ENCODE peak calls at places on chromosomes 1 and 21, in seven cellular contexts. N is endodermal cell, S is transverse colon, M is astrocyte of the cerebellum, J is tibial nerve, C is GM06990, B is A549. Y is an unnamed sample.

GRCh38 chr1:213582976-213583567 is 404.7 kb upstream of the PROX1 start:
- DNase-seq in N (no peak), S (no peak), M (no peak), J (no peak), C (no peak), B (no peak), Y (no peak)

GRCh38 chr1:18955442-18956188 is 861 bp downstream of the IFFO2 start:
- DNase-seq in N (peak), S (peak), M (no peak), J (no peak), C (peak), B (no peak), Y (no peak)

GRCh38 chr1:170200161-170200560 is 54.4 kb downstream of the NTMT2 start:
- DNase-seq in N (no peak), S (no peak), M (no peak), J (no peak), C (no peak), B (no peak), Y (no peak)

GRCh38 chr1:108881369-108881768 is 4.6 kb downstream of the GPSM2 start:
- DNase-seq in N (no peak), S (no peak), M (no peak), J (no peak), C (no peak), B (no peak), Y (no peak)

GRCh38 chr1:3431686-3432085 is 22.8 kb upstream of the ARHGEF16 start:
- DNase-seq in N (no peak), S (no peak), M (no peak), J (no peak), C (no peak), B (no peak), Y (no peak)

GRCh38 chr1:22102746-22103145 is 40.2 kb downstream of the WNT4 start:
- DNase-seq in N (no peak), S (no peak), M (no peak), J (no peak), C (no peak), B (no peak), Y (no peak)

GRCh38 chr1:94071956-94072355 is 49.0 kb downstream of the ABCA4 start:
- DNase-seq in N (no peak), S (no peak), M (no peak), J (no peak), C (no peak), B (no peak), Y (no peak)

GRCh38 chr1:170853302-170853701 is 82.0 kb upstream of the MROH9 start:
- DNase-seq in N (no peak), S (no peak), M (no peak), J (no peak), C (no peak), B (no peak), Y (no peak)

GRCh38 chr1:19421365-19421764 is 64.0 kb downstream of the CAPZB start:
- DNase-seq in N (no peak), S (no peak), M (no peak), J (no peak), C (no peak), B (no peak), Y (no peak)

GRCh38 chr21:45894107-45894810 is 87.3 kb upstream of the COL6A1 start:
- DNase-seq in N (no peak), S (peak), M (no peak), J (no peak), C (no peak), B (no peak), Y (peak)

GRCh38 chr1:72178266-72178665 is 104.1 kb downstream of the NEGR1 start:
- DNase-seq in N (no peak), S (no peak), M (no peak), J (no peak), C (no peak), B (no peak), Y (no peak)

GRCh38 chr21:31892686-31893085 is 19.9 kb downstream of the HUNK start:
- DNase-seq in N (peak), S (no peak), M (no peak), J (no peak), C (no peak), B (no peak), Y (no peak)

GRCh38 chr21:27519357-27519756 is 552.5 kb upstream of the ADAMTS5 start:
- DNase-seq in N (no peak), S (no peak), M (peak), J (no peak), C (no peak), B (no peak), Y (no peak)

GRCh38 chr1:228228601-228229074 is 20.8 kb downstream of the OBSCN start:
- DNase-seq in N (no peak), S (no peak), M (peak), J (no peak), C (no peak), B (peak), Y (no peak)

GRCh38 chr1:117599286-117599685 is 6.6 kb upstream of the TENT5C start:
- DNase-seq in N (no peak), S (no peak), M (no peak), J (no peak), C (no peak), B (no peak), Y (no peak)

GRCh38 chr1:237873487-237873927 is 17.2 kb downstream of the ZP4 start:
- DNase-seq in N (peak), S (no peak), M (peak), J (no peak), C (no peak), B (peak), Y (no peak)

GRCh38 chr1:100290291-100290690 is 24.3 kb downstream of the RTCA start:
- DNase-seq in N (no peak), S (no peak), M (no peak), J (no peak), C (no peak), B (no peak), Y (no peak)

GRCh38 chr1:44571712-44572571 is 102.3 kb downstream of the TMEM53 start:
- DNase-seq in N (no peak), S (no peak), M (no peak), J (no peak), C (no peak), B (peak), Y (no peak)

GRCh38 chr1:115466433-115466832 is 128.4 kb upstream of the NGF start:
- DNase-seq in N (peak), S (no peak), M (no peak), J (no peak), C (no peak), B (no peak), Y (no peak)

GRCh38 chr1:31476891-31477846 is 64.2 kb downstream of the SERINC2 start:
- DNase-seq in N (no peak), S (no peak), M (no peak), J (no peak), C (peak), B (no peak), Y (no peak)

GRCh38 chr1:236687273-236687672 is 974 bp downstream of the ACTN2 start:
- DNase-seq in N (no peak), S (no peak), M (no peak), J (no peak), C (no peak), B (no peak), Y (no peak)

GRCh38 chr1:247409869-247410544 is 6.0 kb upstream of the NLRP3 start:
- DNase-seq in N (no peak), S (no peak), M (no peak), J (no peak), C (peak), B (no peak), Y (no peak)

GRCh38 chr1:155226910-155227260 is 18.4 kb downstream of the MTX1 start:
- DNase-seq in N (no peak), S (peak), M (no peak), J (no peak), C (peak), B (peak), Y (peak)

GRCh38 chr1:113763651-113764050 is 4.4 kb upstream of the PHTF1 start:
- DNase-seq in N (no peak), S (no peak), M (no peak), J (no peak), C (no peak), B (no peak), Y (no peak)

GRCh38 chr21:39313042-39313456 is 383 bp downstream of the BRWD1 start:
- DNase-seq in N (no peak), S (peak), M (no peak), J (peak), C (no peak), B (peak), Y (no peak)

GRCh38 chr1:12469493-12469892 is 148.5 kb downstream of the DHRS3 start:
- DNase-seq in N (no peak), S (no peak), M (no peak), J (no peak), C (no peak), B (no peak), Y (no peak)

GRCh38 chr1:178713270-178713669 is 11.8 kb upstream of the RALGPS2 start:
- DNase-seq in N (no peak), S (no peak), M (no peak), J (no peak), C (no peak), B (no peak), Y (no peak)

GRCh38 chr1:211724711-211725196 is 49.3 kb upstream of the NEK2 start:
- DNase-seq in N (no peak), S (no peak), M (peak), J (no peak), C (no peak), B (no peak), Y (no peak)

GRCh38 chr21:38770660-38771059 is 35.1 kb upstream of the ETS2 start:
- DNase-seq in N (no peak), S (no peak), M (no peak), J (no peak), C (no peak), B (no peak), Y (no peak)

DNA sequence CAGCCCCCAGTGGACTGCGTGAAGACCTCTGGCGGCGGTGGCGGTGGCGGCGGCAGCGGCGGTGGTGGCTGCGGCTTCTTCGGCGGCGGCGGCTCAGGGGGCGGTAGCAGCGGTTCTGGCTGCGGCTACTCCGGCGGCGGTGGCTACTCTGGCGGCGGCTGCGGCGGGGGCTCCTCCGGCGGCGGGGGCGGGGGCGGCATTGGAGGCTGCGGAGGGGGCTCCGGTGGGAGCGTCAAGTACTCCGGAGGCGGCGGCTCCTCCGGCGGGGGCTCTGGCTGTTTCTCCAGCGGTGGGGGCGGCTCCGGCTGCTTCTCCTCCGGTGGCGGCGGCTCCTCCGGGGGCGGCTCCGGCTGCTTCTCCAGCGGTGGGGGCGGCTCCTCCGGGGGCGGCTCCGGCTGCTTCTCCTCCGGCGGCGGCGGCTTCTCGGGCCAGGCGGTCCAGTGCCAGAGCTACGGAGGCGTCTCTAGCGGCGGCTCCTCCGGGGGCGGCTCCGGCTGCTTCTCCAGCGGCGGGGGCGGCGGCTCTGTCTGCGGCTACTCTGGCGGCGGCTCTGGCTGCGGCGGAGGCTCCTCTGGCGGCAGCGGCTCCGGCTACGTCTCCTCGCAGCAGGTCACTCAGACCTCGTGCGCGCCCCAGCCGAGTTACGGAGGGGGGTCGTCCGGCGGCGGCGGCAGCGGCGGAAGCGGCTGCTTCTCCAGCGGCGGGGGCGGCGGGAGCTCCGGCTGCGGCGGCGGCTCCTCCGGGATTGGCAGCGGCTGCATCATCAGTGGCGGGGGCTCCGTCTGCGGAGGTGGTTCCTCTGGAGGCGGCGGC is 1.7 kb downstream of the LORICRIN start:
- DNase-seq in N (peak), S (no peak), M (no peak), J (no peak), C (no peak), B (no peak), Y (no peak)
- H3K4me3 ChIP-seq in N (peak), S (peak), M (peak), J (peak), C (peak), B (peak), Y (peak)

GRCh38 chr1:17924578-17924977 is 169.4 kb downstream of the ACTL8 start:
- DNase-seq in N (no peak), S (no peak), M (no peak), J (no peak), C (no peak), B (no peak), Y (no peak)

GRCh38 chr1:17923684-17924083 is 168.6 kb downstream of the ACTL8 start:
- DNase-seq in N (peak), S (no peak), M (no peak), J (no peak), C (no peak), B (no peak), Y (peak)

GRCh38 chr1:17920881-17921635 is 165.9 kb downstream of the ACTL8 start:
- DNase-seq in N (peak), S (no peak), M (no peak), J (no peak), C (no peak), B (no peak), Y (no peak)

GRCh38 chr1:17925838-17926237 is 170.7 kb downstream of the ACTL8 start:
- DNase-seq in N (no peak), S (no peak), M (no peak), J (no peak), C (no peak), B (no peak), Y (no peak)

GRCh38 chr1:17922833-17923232 is 167.7 kb downstream of the ACTL8 start:
- DNase-seq in N (peak), S (peak), M (no peak), J (peak), C (no peak), B (peak), Y (peak)
- TF ChIP-seq CTCF in N (peak), S (peak), M (peak), J (peak), C (peak), B (peak), Y (peak)

GRCh38 chr1:152495066-152495675 is 15.4 kb upstream of the LCE5A start:
- DNase-seq in N (peak), S (peak), M (no peak), J (no peak), C (no peak), B (no peak), Y (no peak)
- H3K4me3 ChIP-seq in N (no peak), S (no peak), M (no peak), J (no peak), C (no peak), B (no peak), Y (no peak)

GRCh38 chr1:17919525-17920439 is 164.6 kb downstream of the ACTL8 start:
- DNase-seq in N (peak), S (no peak), M (peak), J (no peak), C (no peak), B (peak), Y (peak)
- TF ChIP-seq CTCF in N (peak), S (no peak), M (peak), J (no peak), C (peak), B (peak), Y (no peak)

Y was measured in tibial artery.